ENCODE peak calls at places on chromosomes 4 and X, in six cellular contexts. B, N, G, J, C and L are unnamed samples.

GRCh38 chrX:9293051-9293496 is 171.8 kb upstream of the TBL1X start:
- DNase-seq in N (no peak), B (no peak), G (no peak), J (no peak), C (no peak), L (no peak)

GRCh38 chrX:11655282-11655985 is 10.3 kb downstream of the ARHGAP6 start:
- DNase-seq in N (no peak), G (no peak), C (no peak), J (no peak), B (no peak), L (no peak)

GRCh38 chr4:6568689-6569332 is 6.2 kb upstream of the MAN2B2 start:
- DNase-seq in N (no peak), G (peak; percentile 74), J (no peak), C (no peak), B (no peak), L (no peak)

GRCh38 chrX:15382809-15383208 is 1.4 kb downstream of the VEGFD start:
- DNase-seq in N (no peak), B (no peak), J (no peak), G (no peak), C (no peak), L (no peak)

GRCh38 chr4:110735691-110736090 is 112.8 kb upstream of the PITX2 start:
- DNase-seq in C (no peak), J (no peak), G (no peak), B (no peak), N (no peak), L (no peak)

GRCh38 chrX:153601511-153602110 is 2.7 kb upstream of the CCNQ start:
- DNase-seq in J (no peak), N (no peak), B (no peak), C (no peak), G (no peak), L (no peak)

GRCh38 chrX:17697191-17697590 is 40.1 kb upstream of the SCML1 start:
- DNase-seq in B (no peak), N (no peak), C (no peak), G (peak; percentile 39), J (no peak), L (no peak)

GRCh38 chr4:87310691-87311335 is 11.9 kb downstream of the HSD17B13 start:
- DNase-seq in G (no peak), J (no peak), B (no peak), C (no peak), N (no peak), L (no peak)

GRCh38 chrX:50638123-50638522 is 167.5 kb upstream of the DGKK start:
- DNase-seq in C (peak; percentile 59), J (peak; percentile 11), G (no peak), B (no peak), N (no peak), L (no peak)

GRCh38 chrX:37667141-37667540 is 18.4 kb upstream of the XK start:
- DNase-seq in G (no peak), J (no peak), B (peak; percentile 29), C (no peak), N (no peak), L (no peak)

GRCh38 chr4:83191026-83191425 is 76.5 kb upstream of the PLAC8 start:
- DNase-seq in B (no peak), G (no peak), N (no peak), C (no peak), J (no peak), L (no peak)

GRCh38 chrX:78555401-78555980 is 103.6 kb downstream of the RTL3 start:
- DNase-seq in B (no peak), C (no peak), N (no peak), J (no peak), G (no peak), L (no peak)

GRCh38 chr4:40317921-40318658 is 17.0 kb upstream of the CHRNA9 start:
- DNase-seq in G (no peak), J (no peak), B (no peak), C (no peak), N (no peak), L (no peak)

DNA sequence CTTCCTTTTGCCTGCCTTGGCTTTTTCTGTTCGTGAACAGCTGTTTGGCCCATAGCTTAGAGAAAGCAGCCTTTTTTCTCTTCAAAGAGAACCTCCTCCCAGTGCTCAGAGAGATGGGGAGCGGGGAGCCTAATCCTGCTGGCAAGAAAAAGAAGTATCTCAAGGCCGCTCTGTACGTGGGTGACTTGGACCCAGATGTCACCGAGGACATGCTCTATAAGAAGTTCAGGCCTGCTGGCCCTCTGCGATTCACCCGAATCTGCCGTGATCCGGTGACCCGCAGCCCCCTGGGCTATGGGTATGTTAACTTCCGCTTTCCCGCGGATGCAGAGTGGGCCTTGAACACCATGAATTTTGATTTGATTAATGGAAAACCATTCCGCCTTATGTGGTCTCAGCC is 826 bp downstream of the PABPC5 start:
- DNase-seq in B (no peak), N (no peak), G (no peak), J (no peak), C (no peak), L (no peak)
- H3K4me3 ChIP-seq in B (peak overlapping the region; percentile 48), N (peak overlapping the region; percentile 48), G (no peak overlapping the region), J (peak overlapping the region; percentile 43), C (peak overlapping the region; percentile 57), L (no peak overlapping the region)

GRCh38 chr4:13590766-13591165 is 36.8 kb downstream of the BOD1L1 start:
- DNase-seq in B (no peak), N (no peak), J (no peak), C (no peak), G (no peak), L (no peak)
- H3K36me3 ChIP-seq in B (peaks cover 98% of the 10 kb centered on the region), N (peaks cover 96% of the 10 kb centered on the region), J (peaks cover 2% of the 10 kb centered on the region), C (peaks cover 87% of the 10 kb centered on the region), G (peaks cover 30% of the 10 kb centered on the region), L (peaks cover 10% of the 10 kb centered on the region)

GRCh38 chrX:39899876-39900787 is 197.6 kb downstream of the BCOR start:
- DNase-seq in G (no peak), C (no peak), J (no peak), B (no peak), N (no peak), L (no peak)
- H3K4me1 ChIP-seq in G (peaks cover 42% of the 10 kb centered on the region), C (no peaks in the 10 kb centered on the region), J (peaks cover 6% of the 10 kb centered on the region), B (peaks cover 21% of the 10 kb centered on the region), N (peaks cover 17% of the 10 kb centered on the region), L (no peaks in the 10 kb centered on the region)

GRCh38 chrX:1481636-1482529 is 29.2 kb upstream of the ASMTL start:
- DNase-seq in B (peak; percentile 57), J (peak; percentile 53), G (peak; percentile 44), C (peak; percentile 65), N (peak; percentile 81), L (peak; percentile 51)
- H3K4me3 ChIP-seq in B (no peak overlapping the region), J (no peak overlapping the region), G (peak overlapping the region; percentile 10), C (no peak overlapping the region), N (no peak overlapping the region), L (no peak overlapping the region)

GRCh38 chrX:24833695-24834094 is 140.0 kb downstream of the POLA1 start:
- DNase-seq in J (no peak), N (no peak), C (no peak), G (no peak), B (no peak), L (no peak)

GRCh38 chrX:24842486-24842885 is 148.8 kb downstream of the POLA1 start:
- DNase-seq in B (no peak), C (no peak), N (no peak), G (no peak), J (no peak), L (no peak)

GRCh38 chrX:24837966-24838365 is 144.2 kb downstream of the POLA1 start:
- DNase-seq in N (no peak), G (no peak), B (no peak), C (no peak), J (no peak), L (no peak)

GRCh38 chrX:24839331-24839730 is 145.6 kb downstream of the POLA1 start:
- DNase-seq in J (no peak), B (no peak), N (no peak), C (no peak), G (no peak), L (no peak)

DNA sequence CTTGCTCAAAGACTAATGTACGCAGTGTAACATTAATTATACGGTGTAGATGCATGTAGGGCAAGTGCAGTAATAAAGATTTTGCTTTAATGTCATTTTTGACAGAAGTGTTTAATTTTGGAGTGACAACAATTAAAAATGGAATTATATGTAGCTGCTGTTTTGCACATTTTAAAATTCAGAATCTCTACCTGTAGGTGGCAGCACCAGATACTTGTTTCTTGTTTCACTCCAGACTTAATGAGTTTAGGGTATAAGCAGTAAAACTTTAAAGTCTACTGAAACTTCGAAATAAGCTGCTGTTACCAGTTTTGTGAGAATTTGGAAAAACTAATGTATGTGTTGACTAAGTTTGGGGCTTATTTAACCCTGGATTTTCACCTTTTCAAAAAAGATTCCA is 144.9 kb downstream of the POLA1 start:
- DNase-seq in J (no peak), C (no peak), N (no peak), B (no peak), G (peak; percentile 6), L (no peak)
- H3K36me3 ChIP-seq in J (no peaks in the 10 kb centered on the region), C (no peaks in the 10 kb centered on the region), N (no peaks in the 10 kb centered on the region), B (no peaks in the 10 kb centered on the region), G (no peaks in the 10 kb centered on the region), L (no peaks in the 10 kb centered on the region)

GRCh38 chrX:118536204-118536603 is 40.6 kb downstream of the DOCK11 start:
- DNase-seq in J (no peak), N (no peak), B (no peak), G (no peak), C (no peak), L (no peak)
- H3K4me1 ChIP-seq in J (no peaks in the 10 kb centered on the region), N (peaks cover 2% of the 10 kb centered on the region), B (no peaks in the 10 kb centered on the region), G (no peaks in the 10 kb centered on the region), C (no peaks in the 10 kb centered on the region), L (no peaks in the 10 kb centered on the region)

DNA sequence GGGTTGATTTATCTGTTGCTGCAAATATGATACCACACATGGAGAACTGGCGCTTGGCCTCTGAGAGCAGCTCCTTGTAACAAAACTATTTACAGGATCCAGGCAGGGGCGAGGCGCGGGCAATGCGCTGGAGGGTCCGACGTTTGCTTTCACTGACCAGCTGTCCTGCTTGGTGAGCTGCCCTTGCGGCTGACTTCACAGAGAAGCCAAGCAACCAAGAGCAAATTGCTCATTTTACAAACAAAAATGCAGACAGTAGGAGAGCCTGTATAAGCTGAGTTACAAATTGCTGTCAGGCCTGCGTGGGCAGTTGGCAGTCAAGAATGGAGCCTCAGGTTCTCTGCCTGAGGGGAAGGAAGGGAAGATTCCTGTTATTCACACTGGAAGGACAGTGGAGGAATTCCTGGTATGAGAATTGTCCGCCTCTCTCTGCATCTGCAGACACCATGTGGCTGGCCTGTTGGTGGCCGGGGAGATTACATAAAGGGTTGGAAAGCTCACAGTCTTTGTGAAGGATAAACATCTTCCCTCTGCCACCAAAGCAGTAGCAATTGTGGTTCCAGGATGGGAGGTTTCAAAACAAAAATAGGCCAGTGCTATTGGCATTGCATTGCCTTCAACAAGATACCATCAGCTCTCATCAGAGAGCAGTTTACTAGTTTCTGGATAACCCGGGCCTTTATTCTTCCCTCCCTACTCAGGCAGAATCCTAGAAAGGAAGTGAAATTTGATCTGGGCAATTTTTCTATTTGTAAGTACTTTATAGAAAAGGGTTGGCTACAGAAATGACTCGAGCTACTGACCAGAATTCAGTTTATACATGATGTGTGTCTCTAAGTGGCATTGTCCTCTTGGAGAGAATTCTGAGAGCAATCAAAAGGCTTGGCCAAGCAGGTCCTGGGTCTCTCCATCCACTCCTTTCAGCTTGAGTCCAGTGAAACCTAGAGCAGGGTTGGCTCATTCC is 192.4 kb upstream of the LEF1 start:
- DNase-seq in G (peak; percentile 52), C (no peak), B (no peak), J (no peak), N (no peak), L (no peak)
- H3K4me3 ChIP-seq in G (no peak overlapping the region), C (no peak overlapping the region), B (no peak overlapping the region), J (no peak overlapping the region), N (no peak overlapping the region), L (no peak overlapping the region)